ENCODE peak calls at places on chromosomes 11 and 22, in four cellular contexts. One of them, this sample, is unnamed.
A peak's percentile ranks its signal among the peaks of the same experiment; 100 is the strongest.

GRCh38 chr11:114111369-114112042 is 52.0 kb downstream of the ZBTB16 start:
- DNase-seq in G401: no peak
- DNase-seq in omental fat pad: no peak
- DNase-seq in glutamatergic neuron: no peak
- DNase-seq in this sample: peak; percentile 75

GRCh38 chr11:27968461-27968860 is 139.5 kb downstream of the KIF18A start:
- DNase-seq in G401: no peak
- DNase-seq in omental fat pad: no peak
- DNase-seq in glutamatergic neuron: no peak
- DNase-seq in this sample: no peak

GRCh38 chr11:69359735-69360470 is 65.9 kb downstream of the MYEOV start:
- DNase-seq in G401: no peak
- DNase-seq in omental fat pad: no peak
- DNase-seq in glutamatergic neuron: no peak
- DNase-seq in this sample: no peak

GRCh38 chr22:25098445-25099081 is 101.1 kb upstream of the CRYBB3 start:
- DNase-seq in G401: no peak
- DNase-seq in omental fat pad: no peak
- DNase-seq in glutamatergic neuron: no peak
- DNase-seq in this sample: no peak

GRCh38 chr11:70614034-70614681 is 215.8 kb downstream of the CTTN start:
- DNase-seq in G401: no peak
- DNase-seq in omental fat pad: no peak
- DNase-seq in glutamatergic neuron: no peak
- DNase-seq in this sample: no peak

GRCh38 chr11:6387811-6388599 is 2.3 kb upstream of the SMPD1 start:
- DNase-seq in G401: no peak
- DNase-seq in omental fat pad: no peak
- DNase-seq in glutamatergic neuron: no peak
- DNase-seq in this sample: peak; percentile 65

GRCh38 chr11:19432370-19433163 is 191.8 kb upstream of the E2F8 start:
- DNase-seq in G401: no peak
- DNase-seq in omental fat pad: no peak
- DNase-seq in glutamatergic neuron: no peak
- DNase-seq in this sample: no peak

GRCh38 chr22:40499187-40499753 is 128.9 kb downstream of the SGSM3 start:
- DNase-seq in G401: no peak
- DNase-seq in omental fat pad: no peak
- DNase-seq in glutamatergic neuron: no peak
- DNase-seq in this sample: peak; percentile 89

GRCh38 chr11:64887757-64888405 is 9.5 kb upstream of the EHD1 start:
- DNase-seq in G401: peak; percentile 82
- DNase-seq in omental fat pad: no peak
- DNase-seq in glutamatergic neuron: peak; percentile 88
- DNase-seq in this sample: peak; percentile 62

GRCh38 chr11:119493712-119494111 is 70.7 kb upstream of the THY1 start:
- DNase-seq in G401: peak; percentile 37
- DNase-seq in omental fat pad: no peak
- DNase-seq in glutamatergic neuron: no peak
- DNase-seq in this sample: peak; percentile 13

GRCh38 chr11:108122166-108122628 is 830 bp downstream of the ACAT1 start:
- DNase-seq in G401: peak; percentile 52
- DNase-seq in omental fat pad: no peak
- DNase-seq in glutamatergic neuron: no peak
- DNase-seq in this sample: no peak

GRCh38 chr22:47795477-47796127 is 1033.2 kb downstream of the TBC1D22A start:
- DNase-seq in G401: no peak
- DNase-seq in omental fat pad: no peak
- DNase-seq in glutamatergic neuron: no peak
- DNase-seq in this sample: no peak

GRCh38 chr22:17152340-17152739 is 6.7 kb downstream of the HDHD5 start:
- DNase-seq in G401: no peak
- DNase-seq in omental fat pad: no peak
- DNase-seq in glutamatergic neuron: no peak
- DNase-seq in this sample: no peak

GRCh38 chr22:24191893-24192292 is 10.6 kb downstream of the SUSD2 start:
- DNase-seq in G401: no peak
- DNase-seq in omental fat pad: no peak
- DNase-seq in glutamatergic neuron: no peak
- DNase-seq in this sample: no peak

This sample was measured in endothelial cell of umbilical vein.